ENCODE peak calls at places on chromosomes 6 and 20, in nine cellular contexts. U is upper lobe of left lung; W is endothelial cell of umbilical vein; J is breast epithelium; A is trophoblast cell; R is tibial nerve; Q is testis; Y is CD8-positive, alpha-beta T cell; T is GM23248. D is an unnamed sample.

GRCh38 chr6:145017051-145017450 is 718.3 kb downstream of the EPM2A start:
- DNase-seq in U (no peak), W (no peak), J (no peak), A (no peak), R (no peak), Q (no peak), Y (no peak), T (no peak), D (no peak)

GRCh38 chr20:48623176-48623905 is 204.5 kb downstream of the PREX1 start:
- DNase-seq in U (no peak), W (no peak), J (no peak), A (no peak), R (no peak), Q (no peak), Y (no peak), T (no peak), D (no peak)

GRCh38 chr6:42260972-42261371 is 43.3 kb upstream of the MRPS10 start:
- DNase-seq in U (no peak), W (no peak), J (no peak), A (peak; percentile 4), R (no peak), Q (peak; percentile 70), Y (peak; percentile 35), T (peak; percentile 20), D (peak; percentile 68)

GRCh38 chr6:37433657-37434271 is 743 bp downstream of the CMTR1 start:
- DNase-seq in U (no peak), W (no peak), J (no peak), A (peak; percentile 30), R (no peak), Q (peak; percentile 44), Y (peak; percentile 49), T (peak; percentile 58), D (no peak)

GRCh38 chr20:18443841-18444240 is 23.0 kb downstream of the DZANK1 start:
- DNase-seq in U (no peak), W (no peak), J (no peak), A (no peak), R (no peak), Q (no peak), Y (no peak), T (peak; percentile 30), D (no peak)

GRCh38 chr6:20404641-20405032 is 3.0 kb downstream of the E2F3 start:
- DNase-seq in U (no peak), W (peak; percentile 84), J (no peak), A (peak; percentile 74), R (no peak), Q (peak; percentile 45), Y (peak; percentile 68), T (peak; percentile 82), D (peak; percentile 79)

GRCh38 chr6:4521070-4521469 is 255.1 kb upstream of the CDYL start:
- DNase-seq in U (no peak), W (no peak), J (no peak), A (no peak), R (no peak), Q (no peak), Y (no peak), T (no peak), D (no peak)

GRCh38 chr20:20184711-20185110 is 132.4 kb downstream of the CFAP61 start:
- DNase-seq in U (no peak), W (no peak), J (no peak), A (peak; percentile 21), R (no peak), Q (no peak), Y (no peak), T (no peak), D (no peak)

GRCh38 chr20:34988176-34988540 is 32.5 kb downstream of the MYH7B start:
- DNase-seq in U (no peak), W (no peak), J (no peak), A (no peak), R (no peak), Q (no peak), Y (no peak), T (no peak), D (no peak)

GRCh38 chr6:9399916-9400315 is 964.6 kb upstream of the SLC35B3 start:
- DNase-seq in U (no peak), W (no peak), J (no peak), A (no peak), R (no peak), Q (no peak), Y (no peak), T (no peak), D (no peak)

GRCh38 chr20:10131612-10132345 is 86.9 kb upstream of the SNAP25 start:
- DNase-seq in U (peak; percentile 22), W (no peak), J (no peak), A (no peak), R (no peak), Q (peak; percentile 85), Y (no peak), T (peak; percentile 69), D (no peak)

GRCh38 chr6:19333936-19334335 is 503.2 kb upstream of the ID4 start:
- DNase-seq in U (no peak), W (no peak), J (no peak), A (no peak), R (no peak), Q (no peak), Y (no peak), T (peak; percentile 45), D (no peak)

GRCh38 chr6:14984454-14984853 is 261.4 kb upstream of the JARID2 start:
- DNase-seq in U (no peak), W (no peak), J (no peak), A (no peak), R (peak; percentile 22), Q (peak; percentile 83), Y (no peak), T (peak; percentile 73), D (peak; percentile 20)

GRCh38 chr6:166228839-166229528 is 61.3 kb upstream of the TBXT start:
- DNase-seq in U (no peak), W (no peak), J (no peak), A (no peak), R (no peak), Q (no peak), Y (no peak), T (no peak), D (no peak)

GRCh38 chr6:30821862-30822784 is 62.2 kb upstream of the DDR1 start:
- DNase-seq in U (no peak), W (peak; percentile 75), J (no peak), A (peak; percentile 76), R (no peak), Q (no peak), Y (no peak), T (peak; percentile 63), D (no peak)

GRCh38 chr6:5634525-5634924 is 372.2 kb downstream of the NRN1 start:
- DNase-seq in U (no peak), W (no peak), J (no peak), A (no peak), R (no peak), Q (no peak), Y (no peak), T (no peak), D (no peak)

GRCh38 chr6:84528201-84528600 is 236.2 kb downstream of the TBX18 start:
- DNase-seq in U (no peak), W (no peak), J (no peak), A (no peak), R (no peak), Q (no peak), Y (no peak), T (no peak), D (no peak)

GRCh38 chr6:7270320-7271204 is 42.4 kb downstream of the SSR1 start:
- DNase-seq in U (no peak), W (no peak), J (no peak), A (no peak), R (no peak), Q (no peak), Y (no peak), T (no peak), D (no peak)

GRCh38 chr20:20211274-20211987 is 156.5 kb upstream of the INSM1 start:
- DNase-seq in U (no peak), W (no peak), J (no peak), A (peak; percentile 7), R (no peak), Q (no peak), Y (no peak), T (peak; percentile 48), D (no peak)

GRCh38 chr20:62587757-62588402 is 54.4 kb upstream of the SLCO4A1 start:
- DNase-seq in U (no peak), W (peak; percentile 13), J (no peak), A (peak; percentile 7), R (no peak), Q (no peak), Y (no peak), T (peak; percentile 61), D (peak; percentile 47)

DNA sequence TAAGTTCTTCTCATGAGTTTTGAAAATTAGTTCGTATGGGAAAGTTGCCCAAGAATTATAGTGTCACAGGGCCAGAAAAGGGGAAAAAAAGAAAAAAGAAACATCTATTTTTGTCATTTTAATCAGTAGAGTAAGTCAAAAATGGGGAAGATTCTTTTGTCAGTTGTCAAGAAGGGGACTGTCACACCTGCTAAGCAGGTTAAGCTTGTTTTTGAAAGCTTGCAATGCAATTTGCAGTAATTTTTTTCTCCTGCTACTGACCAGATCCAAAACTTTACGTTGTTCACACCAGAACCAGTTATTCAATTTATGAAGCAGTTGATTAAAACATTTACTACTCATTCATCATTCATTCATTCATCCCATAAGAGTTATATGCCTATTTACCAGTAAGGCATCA is 171.4 kb downstream of the SOX4 start:
- DNase-seq in U (no peak), W (no peak), J (no peak), A (peak; percentile 88), R (no peak), Q (no peak), Y (no peak), T (no peak), D (no peak)
- H3K4me3 ChIP-seq in U (no peak overlapping the region), W (no peak overlapping the region), J (no peak overlapping the region), A (no peak overlapping the region), R (no peak overlapping the region), Q (no peak overlapping the region), Y (no peak overlapping the region), T (no peak overlapping the region), D (no peak overlapping the region)

GRCh38 chr6:26646074-26646473 is 13.5 kb downstream of the ZNF322 start:
- DNase-seq in U (no peak), W (no peak), J (no peak), A (no peak), R (no peak), Q (no peak), Y (no peak), T (no peak), D (no peak)

GRCh38 chr6:26640806-26641205 is 18.7 kb downstream of the ZNF322 start:
- DNase-seq in U (no peak), W (no peak), J (no peak), A (no peak), R (no peak), Q (no peak), Y (no peak), T (no peak), D (no peak)
- H3K9me3 ChIP-seq in U (peaks cover 27% of the 10 kb centered on the region), W (no peaks in the 10 kb centered on the region), J (peaks cover 19% of the 10 kb centered on the region), A (no peaks in the 10 kb centered on the region), R (peaks cover 19% of the 10 kb centered on the region), Q (no peaks in the 10 kb centered on the region), Y (peaks cover 8% of the 10 kb centered on the region), T (peaks cover 9% of the 10 kb centered on the region), D (peaks cover 5% of the 10 kb centered on the region)

GRCh38 chr6:132401941-132402275 is 633 bp upstream of the MOXD1 start:
- DNase-seq in U (no peak), W (no peak), J (no peak), A (no peak), R (no peak), Q (no peak), Y (no peak), T (peak; percentile 40), D (no peak)
- H3K4me3 ChIP-seq in U (peak overlapping the region; percentile 68), W (peak overlapping the region; percentile 61), J (peak overlapping the region; percentile 53), A (peak overlapping the region; percentile 75), R (peak overlapping the region; percentile 75), Q (peak overlapping the region; percentile 65), Y (no peak overlapping the region), T (peak overlapping the region; percentile 98), D (peak overlapping the region; percentile 65)

GRCh38 chr6:141953072-141953471 is 179.7 kb upstream of the GJE1 start:
- DNase-seq in U (no peak), W (no peak), J (no peak), A (no peak), R (no peak), Q (no peak), Y (no peak), T (no peak), D (no peak)
- H3K9me3 ChIP-seq in U (peaks cover 9% of the 10 kb centered on the region), W (no peaks in the 10 kb centered on the region), J (peaks cover 26% of the 10 kb centered on the region), A (peaks cover 6% of the 10 kb centered on the region), R (no peaks in the 10 kb centered on the region), Q (no peaks in the 10 kb centered on the region), Y (no peaks in the 10 kb centered on the region), T (no peaks in the 10 kb centered on the region), D (no peaks in the 10 kb centered on the region)